ENCODE peak calls at places on chromosomes 2 and 18, in eight cellular contexts. One of them, this sample, is unnamed.

GRCh38 chr2:39608690-39609457 is 56.8 kb upstream of the TMEM178A start:
- DNase-seq in MV-4-11: peak; percentile 82
- DNase-seq in amniotic stem cell: no peak
- DNase-seq in EL: no peak
- DNase-seq in upper lobe of right lung: no peak
- DNase-seq in SK-N-DZ: no peak
- DNase-seq in ovary: no peak
- DNase-seq in neural progenitor cell: peak; percentile 3
- DNase-seq in this sample: no peak

GRCh38 chr18:77096936-77097886 is 35.4 kb downstream of the MBP start:
- DNase-seq in upper lobe of right lung: no peak
- DNase-seq in neural progenitor cell: no peak
- DNase-seq in ovary: no peak
- DNase-seq in EL: no peak
- DNase-seq in amniotic stem cell: no peak
- DNase-seq in SK-N-DZ: no peak
- DNase-seq in MV-4-11: no peak
- DNase-seq in this sample: peak; percentile 83

GRCh38 chr2:113390133-113390849 is 47.2 kb upstream of the ZNG1B start:
- DNase-seq in neural progenitor cell: peak; percentile 89
- DNase-seq in ovary: peak; percentile 44
- DNase-seq in SK-N-DZ: peak; percentile 81
- DNase-seq in EL: peak; percentile 69
- DNase-seq in MV-4-11: no peak
- DNase-seq in upper lobe of right lung: no peak
- DNase-seq in amniotic stem cell: no peak
- DNase-seq in this sample: peak; percentile 59

GRCh38 chr2:30662268-30663131 is 144.7 kb downstream of the CAPN13 start:
- DNase-seq in amniotic stem cell: no peak
- DNase-seq in EL: no peak
- DNase-seq in neural progenitor cell: no peak
- DNase-seq in SK-N-DZ: no peak
- DNase-seq in ovary: no peak
- DNase-seq in upper lobe of right lung: no peak
- DNase-seq in MV-4-11: no peak
- DNase-seq in this sample: no peak

GRCh38 chr2:98698896-98699295 is 32.0 kb downstream of the MGAT4A start:
- DNase-seq in EL: no peak
- DNase-seq in ovary: no peak
- DNase-seq in SK-N-DZ: no peak
- DNase-seq in amniotic stem cell: no peak
- DNase-seq in neural progenitor cell: no peak
- DNase-seq in upper lobe of right lung: no peak
- DNase-seq in MV-4-11: no peak
- DNase-seq in this sample: no peak

GRCh38 chr2:50956886-50957285 is 75.0 kb downstream of the NRXN1 start:
- DNase-seq in MV-4-11: no peak
- DNase-seq in amniotic stem cell: no peak
- DNase-seq in upper lobe of right lung: no peak
- DNase-seq in neural progenitor cell: no peak
- DNase-seq in SK-N-DZ: no peak
- DNase-seq in EL: no peak
- DNase-seq in ovary: no peak
- DNase-seq in this sample: no peak

GRCh38 chr2:175282300-175282699 is 100.8 kb upstream of the ATP5MC3 start:
- DNase-seq in amniotic stem cell: peak; percentile 12
- DNase-seq in SK-N-DZ: peak; percentile 59
- DNase-seq in ovary: no peak
- DNase-seq in EL: peak; percentile 14
- DNase-seq in upper lobe of right lung: no peak
- DNase-seq in neural progenitor cell: peak; percentile 2
- DNase-seq in MV-4-11: peak; percentile 48
- DNase-seq in this sample: peak; percentile 47

GRCh38 chr2:175057078-175057685 is 52.0 kb upstream of the CHN1 start:
- DNase-seq in EL: no peak
- DNase-seq in MV-4-11: no peak
- DNase-seq in ovary: no peak
- DNase-seq in neural progenitor cell: no peak
- DNase-seq in SK-N-DZ: no peak
- DNase-seq in upper lobe of right lung: no peak
- DNase-seq in amniotic stem cell: no peak
- DNase-seq in this sample: peak; percentile 31

GRCh38 chr18:41537666-41538065 is 417.4 kb upstream of the PIK3C3 start:
- DNase-seq in EL: no peak
- DNase-seq in SK-N-DZ: no peak
- DNase-seq in MV-4-11: no peak
- DNase-seq in ovary: no peak
- DNase-seq in amniotic stem cell: no peak
- DNase-seq in upper lobe of right lung: no peak
- DNase-seq in neural progenitor cell: no peak
- DNase-seq in this sample: no peak

GRCh38 chr2:205372141-205372540 is 310.2 kb upstream of the NRP2 start:
- DNase-seq in neural progenitor cell: no peak
- DNase-seq in EL: peak; percentile 52
- DNase-seq in MV-4-11: no peak
- DNase-seq in SK-N-DZ: no peak
- DNase-seq in upper lobe of right lung: no peak
- DNase-seq in ovary: no peak
- DNase-seq in amniotic stem cell: no peak
- DNase-seq in this sample: no peak

GRCh38 chr2:70926042-70926441 is 9.7 kb upstream of the ATP6V1B1 start:
- DNase-seq in ovary: no peak
- DNase-seq in neural progenitor cell: no peak
- DNase-seq in SK-N-DZ: no peak
- DNase-seq in MV-4-11: no peak
- DNase-seq in amniotic stem cell: no peak
- DNase-seq in EL: no peak
- DNase-seq in upper lobe of right lung: no peak
- DNase-seq in this sample: no peak

GRCh38 chr18:66621816-66622576 is 18.1 kb upstream of the CDH19 start:
- DNase-seq in neural progenitor cell: peak; percentile 61
- DNase-seq in amniotic stem cell: no peak
- DNase-seq in ovary: no peak
- DNase-seq in EL: no peak
- DNase-seq in SK-N-DZ: no peak
- DNase-seq in upper lobe of right lung: no peak
- DNase-seq in MV-4-11: no peak
- DNase-seq in this sample: no peak

GRCh38 chr2:47221956-47222355 is 66.8 kb upstream of the STPG4 start:
- DNase-seq in amniotic stem cell: no peak
- DNase-seq in upper lobe of right lung: no peak
- DNase-seq in neural progenitor cell: no peak
- DNase-seq in EL: peak; percentile 51
- DNase-seq in ovary: no peak
- DNase-seq in MV-4-11: no peak
- DNase-seq in SK-N-DZ: no peak
- DNase-seq in this sample: no peak

GRCh38 chr2:8436585-8436984 is 245.3 kb upstream of the ID2 start:
- DNase-seq in upper lobe of right lung: no peak
- DNase-seq in MV-4-11: no peak
- DNase-seq in neural progenitor cell: no peak
- DNase-seq in amniotic stem cell: no peak
- DNase-seq in SK-N-DZ: no peak
- DNase-seq in ovary: no peak
- DNase-seq in EL: no peak
- DNase-seq in this sample: no peak

GRCh38 chr2:54859416-54859815 is 136.0 kb downstream of the EML6 start:
- DNase-seq in neural progenitor cell: no peak
- DNase-seq in SK-N-DZ: no peak
- DNase-seq in MV-4-11: no peak
- DNase-seq in amniotic stem cell: no peak
- DNase-seq in ovary: no peak
- DNase-seq in EL: no peak
- DNase-seq in upper lobe of right lung: no peak
- DNase-seq in this sample: no peak

GRCh38 chr2:171807831-171808393 is 86.1 kb downstream of the SLC25A12 start:
- DNase-seq in ovary: no peak
- DNase-seq in amniotic stem cell: no peak
- DNase-seq in upper lobe of right lung: no peak
- DNase-seq in neural progenitor cell: no peak
- DNase-seq in EL: no peak
- DNase-seq in MV-4-11: peak; percentile 17
- DNase-seq in SK-N-DZ: no peak
- DNase-seq in this sample: no peak

GRCh38 chr2:223762853-223763252 is 74.5 kb downstream of the AP1S3 start:
- DNase-seq in MV-4-11: no peak
- DNase-seq in EL: no peak
- DNase-seq in SK-N-DZ: no peak
- DNase-seq in amniotic stem cell: no peak
- DNase-seq in upper lobe of right lung: no peak
- DNase-seq in neural progenitor cell: no peak
- DNase-seq in ovary: no peak
- DNase-seq in this sample: no peak

GRCh38 chr2:160365691-160366367 is 127.8 kb downstream of the RBMS1 start:
- DNase-seq in SK-N-DZ: no peak
- DNase-seq in amniotic stem cell: no peak
- DNase-seq in ovary: peak; percentile 59
- DNase-seq in neural progenitor cell: no peak
- DNase-seq in MV-4-11: no peak
- DNase-seq in EL: no peak
- DNase-seq in upper lobe of right lung: no peak
- DNase-seq in this sample: no peak

GRCh38 chr2:69686855-69687254 is 43.3 kb upstream of the AAK1 start:
- DNase-seq in upper lobe of right lung: no peak
- DNase-seq in MV-4-11: no peak
- DNase-seq in EL: no peak
- DNase-seq in SK-N-DZ: no peak
- DNase-seq in neural progenitor cell: no peak
- DNase-seq in ovary: no peak
- DNase-seq in amniotic stem cell: no peak
- DNase-seq in this sample: no peak

This sample was measured in H7.